ENCODE peak calls at places on chromosomes 12 and 14, in four cellular contexts. A, I, K and T are unnamed samples.

GRCh38 chr12:78376257-78376656 is 488.3 kb upstream of the SYT1 start:
- DNase-seq in A (no peak), K (no peak), I (no peak), T (no peak)

GRCh38 chr12:122306407-122306806 is 40.1 kb upstream of the VPS33A start:
- DNase-seq in I (no peak), A (peak; percentile 32), K (no peak), T (no peak)

GRCh38 chr12:113162102-113163029 is 12.8 kb downstream of the CFAP73 start:
- DNase-seq in K (no peak), A (peak; percentile 56), I (no peak), T (no peak)

GRCh38 chr12:57983150-57983857 is 41.9 kb downstream of the ATP23 start:
- DNase-seq in A (peak; percentile 47), K (peak; percentile 42), I (peak; percentile 52), T (peak; percentile 42)

GRCh38 chr12:54993181-54993835 is 8.7 kb upstream of the TESPA1 start:
- DNase-seq in I (peak; percentile 60), K (peak; percentile 15), A (peak; percentile 83), T (peak; percentile 12)

GRCh38 chr12:132600048-132601032 is 10.0 kb downstream of the LRCOL1 start:
- DNase-seq in K (no peak), I (peak; percentile 81), A (peak; percentile 16), T (peak; percentile 11)

GRCh38 chr12:67981236-67982164 is 7.7 kb upstream of the IFNG-AS1 start:
- DNase-seq in A (no peak), K (peak; percentile 30), I (peak; percentile 9), T (peak; percentile 49)

GRCh38 chr14:103848720-103849077 is 1.3 kb upstream of the PPP1R13B start:
- DNase-seq in K (no peak), I (no peak), A (no peak), T (no peak)

GRCh38 chr12:94266390-94266789 is 118.0 kb downstream of the PLXNC1 start:
- DNase-seq in A (no peak), K (no peak), I (no peak), T (no peak)

GRCh38 chr14:36510874-36511273 is 9.2 kb downstream of the NKX2-1 start:
- DNase-seq in A (no peak), I (no peak), K (no peak), T (no peak)

GRCh38 chr14:54438703-54439102 is 2.5 kb downstream of the CNIH1 start:
- DNase-seq in I (no peak), A (no peak), K (no peak), T (no peak)

GRCh38 chr14:56471056-56471455 is 108.5 kb upstream of the TMEM260 start:
- DNase-seq in K (no peak), A (no peak), I (no peak), T (no peak)

GRCh38 chr14:88326352-88327103 is 3.5 kb upstream of the KCNK10 start:
- DNase-seq in I (peak; percentile 13), A (no peak), K (no peak), T (no peak)

GRCh38 chr12:88665051-88665450 is 84.8 kb upstream of the KITLG start:
- DNase-seq in K (no peak), I (no peak), A (no peak), T (no peak)

GRCh38 chr14:104675447-104675846 is 14.0 kb upstream of the INF2 start:
- DNase-seq in K (no peak), I (no peak), A (no peak), T (no peak)

GRCh38 chr14:71163842-71164500 is 256.7 kb downstream of the PCNX1 start:
- DNase-seq in K (no peak), A (no peak), I (no peak), T (no peak)

GRCh38 chr12:6827437-6827894 is 741 bp upstream of the P3H3 start:
- DNase-seq in A (peak; percentile 47), I (peak; percentile 85), K (peak; percentile 71), T (no peak)

GRCh38 chr12:30010071-30011052 is 226.6 kb upstream of the TMTC1 start:
- DNase-seq in I (no peak), A (no peak), K (no peak), T (peak; percentile 82)

GRCh38 chr12:51884676-51885229 is 3.1 kb upstream of the ANKRD33 start:
- DNase-seq in I (no peak), K (no peak), A (no peak), T (no peak)

GRCh38 chr14:54300881-54301280 is 95.9 kb upstream of the CDKN3 start:
- DNase-seq in A (no peak), K (no peak), I (no peak), T (no peak)

GRCh38 chr14:79661762-79662161 is 549.5 kb downstream of the DIO2 start:
- DNase-seq in K (no peak), I (no peak), A (no peak), T (peak; percentile 9)

GRCh38 chr12:25783566-25783965 is 174.9 kb upstream of the RASSF8 start:
- DNase-seq in A (no peak), I (no peak), K (no peak), T (no peak)

GRCh38 chr12:3651585-3652424 is 101.1 kb downstream of the CRACR2A start:
- DNase-seq in K (no peak), A (no peak), I (no peak), T (no peak)

GRCh38 chr12:52215587-52216031 is 17.4 kb upstream of the KRT7 start:
- DNase-seq in K (no peak), A (no peak), I (no peak), T (peak; percentile 97)

GRCh38 chr12:91222746-91223145 is 40.1 kb upstream of the DCN start:
- DNase-seq in K (no peak), I (no peak), A (no peak), T (no peak)

GRCh38 chr12:93002278-93003054 is 73.4 kb upstream of the EEA1 start:
- DNase-seq in A (no peak), K (peak; percentile 71), I (no peak), T (peak; percentile 34)

GRCh38 chr14:50067723-50068495 is 48.5 kb downstream of the VCPKMT start:
- DNase-seq in A (no peak), K (peak; percentile 27), I (no peak), T (no peak)

GRCh38 chr14:22282429-22282828 is 306.6 kb downstream of the DAD1 start:
- DNase-seq in I (no peak), A (peak; percentile 86), K (no peak), T (no peak)